ENCODE peak calls at places on chromosomes 7 and 10, in five cellular contexts. T is upper lobe of right lung, J is left ventricle myocardium inferior, X is adrenal gland, K is A549. Q is an unnamed sample. For H3K4me1, the result is how much of the 10 kb centered on the place peaks cover.

GRCh38 chr7:38686888-38687287 is 55.7 kb upstream of the AMPH start:
- DNase-seq in T (no peak), J (no peak), X (no peak), K (no peak), Q (no peak)

GRCh38 chr10:44300666-44301649 is 83.9 kb downstream of the CXCL12 start:
- DNase-seq in T (no peak), J (peak), X (no peak), K (peak), Q (no peak)

GRCh38 chr10:49177391-49178355 is 10.5 kb downstream of the TMEM273 start:
- DNase-seq in T (no peak), J (peak), X (peak), K (peak), Q (peak)

GRCh38 chr7:94056796-94057207 is 52.6 kb upstream of the BET1 start:
- DNase-seq in T (no peak), J (no peak), X (no peak), K (no peak), Q (no peak)

GRCh38 chr7:151660141-151660540 is 140.4 kb upstream of the RHEB start:
- DNase-seq in T (no peak), J (no peak), X (no peak), K (no peak), Q (no peak)

GRCh38 chr10:118332247-118332646 is 9.9 kb downstream of the FAM204A start:
- DNase-seq in T (no peak), J (no peak), X (no peak), K (no peak), Q (no peak)

GRCh38 chr7:29022291-29022988 is 64.3 kb upstream of the TRIL start:
- DNase-seq in T (no peak), J (no peak), X (no peak), K (no peak), Q (no peak)

GRCh38 chr10:113549856-113550255 is 3.0 kb upstream of the HABP2 start:
- DNase-seq in T (no peak), J (no peak), X (no peak), K (no peak), Q (no peak)

GRCh38 chr10:125626671-125627070 is 56.3 kb downstream of the TEX36 start:
- DNase-seq in T (no peak), J (no peak), X (no peak), K (no peak), Q (no peak)

GRCh38 chr10:104151737-104152136 is 29.8 kb downstream of the SFR1 start:
- DNase-seq in T (no peak), J (no peak), X (no peak), K (no peak), Q (no peak)

GRCh38 chr7:82266081-82266480 is 177.5 kb downstream of the CACNA2D1 start:
- DNase-seq in T (no peak), J (no peak), X (no peak), K (no peak), Q (no peak)
- H3K27ac ChIP-seq in T (no peak), J (no peak), X (no peak), K (no peak), Q (no peak)

GRCh38 chr7:47578581-47579270 is 3.2 kb downstream of the TNS3 start:
- DNase-seq in T (no peak), J (no peak), X (no peak), K (no peak), Q (no peak)

GRCh38 chr7:47576909-47577255 is 5.0 kb downstream of the TNS3 start:
- DNase-seq in T (no peak), J (no peak), X (no peak), K (no peak), Q (no peak)

GRCh38 chr7:47579458-47579857 is 2.5 kb downstream of the TNS3 start:
- DNase-seq in T (no peak), J (no peak), X (no peak), K (no peak), Q (no peak)

GRCh38 chr7:47576031-47576908 is 5.6 kb downstream of the TNS3 start:
- DNase-seq in T (no peak), J (peak), X (peak), K (peak), Q (peak)

GRCh38 chr7:47577351-47577919 is 4.5 kb downstream of the TNS3 start:
- DNase-seq in T (no peak), J (peak), X (peak), K (no peak), Q (no peak)
- H3K4me1 ChIP-seq in T (half or more), J (half or more), X (half or more), K (half or more), Q (under half)

DNA sequence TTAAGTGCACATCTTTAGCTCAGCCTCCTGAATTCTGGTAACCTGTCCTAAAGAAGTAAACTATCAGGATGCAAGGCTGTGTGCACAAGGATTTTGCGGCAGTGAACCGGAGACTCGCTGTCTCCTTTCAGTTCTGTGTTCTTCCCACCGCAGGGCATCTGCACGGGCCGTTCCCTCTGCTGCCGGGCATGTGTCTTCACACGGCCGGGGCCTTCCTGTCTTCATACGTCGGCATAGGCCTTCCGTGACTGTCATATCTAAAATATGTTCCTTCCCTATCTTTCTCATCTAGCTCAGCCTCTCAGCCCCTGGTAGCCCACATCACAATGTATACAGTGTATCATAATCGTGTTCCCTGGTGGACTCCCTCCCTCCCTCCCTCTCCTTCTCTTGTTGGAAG is 16.4 kb downstream of the PALD1 start:
- DNase-seq in T (no peak), J (no peak), X (no peak), K (no peak), Q (no peak)
- H3K4me3 ChIP-seq in T (no peak), J (peak), X (no peak), K (no peak), Q (no peak)

DNA sequence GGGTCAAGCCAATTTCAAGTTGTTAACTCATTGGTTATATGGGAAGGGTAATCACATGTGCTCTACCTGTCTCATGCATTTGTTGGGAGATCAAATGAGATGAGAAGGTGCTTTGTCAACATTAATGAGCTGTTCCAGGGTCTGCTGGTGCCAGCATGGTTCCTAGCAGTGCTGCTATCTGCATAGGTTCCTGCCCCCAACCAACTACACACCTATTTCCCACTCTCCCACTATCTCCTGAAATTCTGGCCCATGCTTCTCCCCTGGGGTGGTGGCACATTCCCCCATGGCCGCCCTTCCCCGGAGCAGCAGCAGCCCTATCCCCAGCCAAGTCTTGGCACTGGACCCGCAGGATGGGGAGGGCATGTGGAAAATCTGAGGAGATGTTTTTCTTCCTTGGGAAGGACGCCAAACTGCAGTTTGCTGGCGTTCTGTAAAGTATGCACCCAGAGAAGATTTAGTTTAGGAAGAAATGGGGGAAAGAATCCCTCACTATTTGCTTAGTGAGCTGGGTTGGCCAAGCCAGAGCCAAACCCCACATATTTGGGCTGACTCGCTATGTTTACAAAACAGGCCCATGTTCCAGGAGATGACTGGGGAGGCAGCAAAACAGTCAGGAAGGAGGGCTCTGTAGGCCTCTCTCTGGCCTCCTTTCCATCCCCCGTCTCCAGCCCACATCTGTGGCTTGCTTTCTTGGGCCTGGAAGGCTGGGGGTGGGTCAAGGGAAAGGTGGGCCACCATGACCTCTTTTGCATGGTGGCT is 42.5 kb downstream of the PPP1R3C start:
- DNase-seq in T (no peak), J (peak), X (peak), K (peak), Q (peak)
- H3K27ac ChIP-seq in T (peak), J (peak), X (peak), K (peak), Q (peak)

GRCh38 chr10:124558339-124558685 is 96.7 kb downstream of the LHPP start:
- DNase-seq in T (no peak), J (no peak), X (no peak), K (no peak), Q (no peak)
- H3K4me1 ChIP-seq in T (under half), J (under half), X (under half), K (under half), Q (under half)

DNA sequence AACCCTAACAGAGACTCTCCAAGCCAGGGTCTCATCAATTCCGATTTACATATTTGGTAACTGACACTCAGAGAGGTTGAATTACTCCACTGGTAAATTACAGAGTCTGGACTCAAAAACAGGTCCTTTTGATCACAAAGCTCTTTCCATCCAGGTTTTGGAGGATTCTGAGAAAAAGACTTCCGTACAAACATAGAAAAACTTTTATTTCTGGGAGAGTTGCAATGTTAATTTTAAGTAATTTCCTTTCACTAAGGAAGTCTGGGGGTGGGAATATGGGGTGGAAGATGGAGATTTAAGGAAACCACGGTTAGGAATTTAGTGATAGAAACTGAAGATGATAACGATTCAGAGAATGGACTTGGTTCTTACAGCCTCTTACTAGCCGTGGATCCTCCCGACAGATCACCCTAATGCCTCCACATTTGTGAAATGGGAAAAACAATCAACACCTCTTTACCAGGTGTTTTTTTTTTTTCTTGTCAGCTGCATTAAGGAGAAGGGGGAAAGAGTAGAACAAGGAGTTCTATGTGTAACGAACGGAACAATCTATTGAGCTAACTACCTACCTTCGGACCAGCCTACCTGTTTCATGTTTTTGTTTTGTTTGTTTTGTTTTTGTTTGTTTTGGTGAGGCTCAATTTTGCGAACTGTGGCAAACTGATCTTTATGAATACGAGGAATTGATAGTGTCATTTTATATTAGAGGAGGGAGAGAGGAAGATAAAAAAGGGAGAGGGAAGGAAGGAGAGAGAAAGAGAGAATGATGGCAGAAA is 1.7 kb upstream of the RBM20 start:
- DNase-seq in T (no peak), J (no peak), X (no peak), K (no peak), Q (no peak)
- H3K4me3 ChIP-seq in T (no peak), J (peak), X (no peak), K (no peak), Q (no peak)

DNA sequence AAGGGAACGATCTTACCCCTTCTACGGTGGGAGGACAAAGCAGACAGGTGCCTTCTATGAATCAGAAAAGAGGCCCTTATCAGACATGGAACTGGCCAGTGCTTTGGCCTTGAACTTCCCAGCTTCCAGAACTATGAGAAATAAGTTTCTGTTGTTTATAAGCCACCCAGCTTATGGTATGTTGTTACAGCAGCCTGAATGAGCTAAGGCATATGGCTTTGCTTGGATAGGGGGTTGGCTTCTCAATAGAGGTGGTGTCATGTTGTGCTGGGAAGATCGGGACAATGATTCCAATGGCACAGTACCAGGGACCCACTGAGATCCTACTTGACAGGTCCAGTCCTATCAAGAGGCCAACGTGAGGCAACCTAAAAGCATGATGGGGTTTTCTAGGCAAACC is 183.4 kb upstream of the BMPER start:
- DNase-seq in T (no peak), J (no peak), X (no peak), K (no peak), Q (no peak)
- H3K27ac ChIP-seq in T (no peak), J (no peak), X (no peak), K (peak), Q (no peak)

DNA sequence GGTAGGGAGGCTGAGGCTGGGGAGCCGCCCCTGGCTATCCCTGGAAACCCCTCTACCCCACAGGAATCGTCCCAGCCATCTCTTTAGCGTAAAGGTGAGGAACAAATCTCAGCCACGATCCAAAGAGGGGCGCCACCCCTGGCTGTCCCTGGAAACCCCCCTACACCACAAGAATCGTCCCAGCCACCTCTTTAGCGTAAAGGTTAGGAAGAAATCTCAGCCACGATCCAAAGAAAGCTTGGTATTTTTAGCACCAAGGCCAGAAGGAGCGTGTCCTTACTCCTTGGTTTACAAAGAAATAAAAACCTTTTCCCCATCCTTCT is 757 bp upstream of the TSPAN14 start:
- DNase-seq in T (no peak), J (no peak), X (no peak), K (no peak), Q (no peak)
- H3K4me1 ChIP-seq in T (under half), J (half or more), X (under half), K (under half), Q (under half)